ENCODE peak calls at places on chromosomes 5 and 9, in five cellular contexts. X, W, L, Q and H are unnamed samples.

GRCh38 chr9:70012569-70012968 is 31.1 kb upstream of the MAMDC2 start:
- DNase-seq in X (no peak), W (peak), L (no peak), Q (no peak), H (no peak)

GRCh38 chr5:97750576-97750975 is 567.5 kb upstream of the RIOK2 start:
- DNase-seq in X (no peak), W (no peak), L (no peak), Q (no peak), H (no peak)

GRCh38 chr9:129610473-129611301 is 10.2 kb downstream of the C9orf50 start:
- DNase-seq in X (peak), W (peak), L (peak), Q (peak), H (no peak)

GRCh38 chr5:56588636-56589485 is 226.5 kb upstream of the MAP3K1 start:
- DNase-seq in X (no peak), W (no peak), L (no peak), Q (no peak), H (no peak)

GRCh38 chr9:104075801-104076753 is 18.0 kb upstream of the SMC2 start:
- DNase-seq in X (no peak), W (peak), L (peak), Q (no peak), H (no peak)

GRCh38 chr5:61625682-61626620 is 293.9 kb downstream of the ZSWIM6 start:
- DNase-seq in X (no peak), W (peak), L (peak), Q (no peak), H (no peak)

GRCh38 chr9:29701536-29701935 is 2128.3 kb upstream of the C9orf72 start:
- DNase-seq in X (no peak), W (no peak), L (no peak), Q (no peak), H (no peak)

GRCh38 chr5:14574891-14575496 is 6.6 kb upstream of the OTULINL start:
- DNase-seq in X (peak), W (no peak), L (no peak), Q (peak), H (no peak)

GRCh38 chr9:27184556-27185351 is 75.7 kb downstream of the TEK start:
- DNase-seq in X (no peak), W (no peak), L (no peak), Q (no peak), H (no peak)

GRCh38 chr5:135322744-135323143 is 76.3 kb downstream of the MACROH2A1 start:
- DNase-seq in X (no peak), W (no peak), L (no peak), Q (no peak), H (no peak)

GRCh38 chr5:65066385-65066784 is 297.7 kb downstream of the CWC27 start:
- DNase-seq in X (no peak), W (peak), L (peak), Q (no peak), H (no peak)

GRCh38 chr5:180172447-180173197 is 36.4 kb downstream of the RASGEF1C start:
- DNase-seq in X (no peak), W (no peak), L (no peak), Q (no peak), H (no peak)

GRCh38 chr5:168947212-168947868 is 353.6 kb downstream of the SLIT3 start:
- DNase-seq in X (peak), W (peak), L (peak), Q (no peak), H (no peak)

GRCh38 chr9:127349483-127350127 is 47.4 kb upstream of the SLC2A8 start:
- DNase-seq in X (no peak), W (no peak), L (no peak), Q (no peak), H (no peak)

GRCh38 chr5:125372694-125373621 is 626.5 kb upstream of the ZNF608 start:
- DNase-seq in X (no peak), W (peak), L (peak), Q (no peak), H (no peak)

GRCh38 chr9:106893088-106893487 is 30.1 kb downstream of the ZNF462 start:
- DNase-seq in X (no peak), W (peak), L (peak), Q (peak), H (peak)

GRCh38 chr5:170896779-170897178 is 35.0 kb downstream of the RANBP17 start:
- DNase-seq in X (no peak), W (peak), L (peak), Q (no peak), H (no peak)

GRCh38 chr5:172678902-172679301 is 37.8 kb downstream of the NEURL1B start:
- DNase-seq in X (no peak), W (no peak), L (no peak), Q (no peak), H (no peak)

GRCh38 chr5:116815081-116815480 is 240.5 kb upstream of the SEMA6A start:
- DNase-seq in X (no peak), W (no peak), L (no peak), Q (no peak), H (no peak)

GRCh38 chr9:134502261-134503211 is 139.1 kb upstream of the COL5A1 start:
- DNase-seq in X (no peak), W (peak), L (peak), Q (no peak), H (no peak)

GRCh38 chr9:68872026-68872501 is 141.8 kb downstream of the PRKACG start:
- DNase-seq in X (no peak), W (no peak), L (no peak), Q (no peak), H (no peak)